ENCODE peak calls at places on chromosomes 2 and 18, in six cellular contexts. One of them, this sample, is unnamed.

GRCh38 chr18:69567813-69568488 is 167.3 kb downstream of the DOK6 start:
- DNase-seq in left ventricle myocardium inferior: no peak
- DNase-seq in naive thymus-derived CD4-positive, alpha-beta T cell: peak
- DNase-seq in heart right ventricle: no peak
- DNase-seq in lung: no peak
- DNase-seq in mesendoderm: peak
- DNase-seq in this sample: no peak

GRCh38 chr2:134391751-134392160 is 137.9 kb downstream of the MGAT5 start:
- DNase-seq in naive thymus-derived CD4-positive, alpha-beta T cell: no peak
- DNase-seq in lung: no peak
- DNase-seq in left ventricle myocardium inferior: no peak
- DNase-seq in heart right ventricle: no peak
- DNase-seq in mesendoderm: no peak
- DNase-seq in this sample: no peak

GRCh38 chr2:113228991-113229716 is 49.6 kb downstream of the PAX8 start:
- DNase-seq in lung: no peak
- DNase-seq in naive thymus-derived CD4-positive, alpha-beta T cell: no peak
- DNase-seq in left ventricle myocardium inferior: no peak
- DNase-seq in mesendoderm: no peak
- DNase-seq in heart right ventricle: no peak
- DNase-seq in this sample: no peak

GRCh38 chr18:32911660-32912284 is 138.9 kb upstream of the KLHL14 start:
- DNase-seq in left ventricle myocardium inferior: no peak
- DNase-seq in lung: no peak
- DNase-seq in mesendoderm: no peak
- DNase-seq in naive thymus-derived CD4-positive, alpha-beta T cell: no peak
- DNase-seq in heart right ventricle: no peak
- DNase-seq in this sample: no peak

GRCh38 chr2:173037245-173038106 is 38.2 kb upstream of the MAP3K20 start:
- DNase-seq in naive thymus-derived CD4-positive, alpha-beta T cell: no peak
- DNase-seq in heart right ventricle: peak
- DNase-seq in lung: peak
- DNase-seq in left ventricle myocardium inferior: peak
- DNase-seq in mesendoderm: no peak
- DNase-seq in this sample: no peak

GRCh38 chr2:215667544-215668243 is 231.8 kb upstream of the FN1 start:
- DNase-seq in left ventricle myocardium inferior: no peak
- DNase-seq in naive thymus-derived CD4-positive, alpha-beta T cell: no peak
- DNase-seq in lung: no peak
- DNase-seq in mesendoderm: no peak
- DNase-seq in heart right ventricle: no peak
- DNase-seq in this sample: no peak

GRCh38 chr2:96501886-96502810 is 3.0 kb downstream of the NEURL3 start:
- DNase-seq in mesendoderm: no peak
- DNase-seq in left ventricle myocardium inferior: no peak
- DNase-seq in heart right ventricle: no peak
- DNase-seq in lung: no peak
- DNase-seq in naive thymus-derived CD4-positive, alpha-beta T cell: no peak
- DNase-seq in this sample: no peak

GRCh38 chr18:63775166-63775730 is at the start of gene SERPINB7:
- DNase-seq in mesendoderm: no peak
- DNase-seq in left ventricle myocardium inferior: no peak
- DNase-seq in lung: no peak
- DNase-seq in naive thymus-derived CD4-positive, alpha-beta T cell: no peak
- DNase-seq in heart right ventricle: no peak
- DNase-seq in this sample: no peak

GRCh38 chr18:8757598-8757997 is 52.2 kb downstream of the MTCL1 start:
- DNase-seq in lung: no peak
- DNase-seq in heart right ventricle: no peak
- DNase-seq in mesendoderm: no peak
- DNase-seq in left ventricle myocardium inferior: no peak
- DNase-seq in naive thymus-derived CD4-positive, alpha-beta T cell: no peak
- DNase-seq in this sample: no peak

GRCh38 chr2:241154915-241155314 is 4.6 kb downstream of the PPP1R7 start:
- DNase-seq in naive thymus-derived CD4-positive, alpha-beta T cell: no peak
- DNase-seq in left ventricle myocardium inferior: no peak
- DNase-seq in mesendoderm: no peak
- DNase-seq in lung: no peak
- DNase-seq in heart right ventricle: no peak
- DNase-seq in this sample: no peak

GRCh38 chr2:148745151-148745851 is 100.8 kb downstream of the EPC2 start:
- DNase-seq in left ventricle myocardium inferior: no peak
- DNase-seq in heart right ventricle: no peak
- DNase-seq in naive thymus-derived CD4-positive, alpha-beta T cell: no peak
- DNase-seq in lung: no peak
- DNase-seq in mesendoderm: peak
- DNase-seq in this sample: no peak

GRCh38 chr2:202038471-202039277 is 5.0 kb downstream of the FZD7 start:
- DNase-seq in heart right ventricle: no peak
- DNase-seq in lung: no peak
- DNase-seq in left ventricle myocardium inferior: peak
- DNase-seq in mesendoderm: peak
- DNase-seq in naive thymus-derived CD4-positive, alpha-beta T cell: no peak
- DNase-seq in this sample: no peak

GRCh38 chr2:224160917-224161316 is 121.8 kb upstream of the SERPINE2 start:
- DNase-seq in left ventricle myocardium inferior: peak
- DNase-seq in mesendoderm: no peak
- DNase-seq in lung: no peak
- DNase-seq in naive thymus-derived CD4-positive, alpha-beta T cell: no peak
- DNase-seq in heart right ventricle: peak
- DNase-seq in this sample: no peak

GRCh38 chr18:21289843-21290242 is 47.8 kb downstream of the GREB1L start:
- DNase-seq in naive thymus-derived CD4-positive, alpha-beta T cell: no peak
- DNase-seq in heart right ventricle: no peak
- DNase-seq in left ventricle myocardium inferior: no peak
- DNase-seq in lung: no peak
- DNase-seq in mesendoderm: no peak
- DNase-seq in this sample: no peak

GRCh38 chr2:126894585-126895182 is 4.0 kb upstream of the TEX51 start:
- DNase-seq in naive thymus-derived CD4-positive, alpha-beta T cell: no peak
- DNase-seq in lung: no peak
- DNase-seq in heart right ventricle: no peak
- DNase-seq in mesendoderm: no peak
- DNase-seq in left ventricle myocardium inferior: no peak
- DNase-seq in this sample: no peak

GRCh38 chr2:162123806-162124758 is 28.0 kb downstream of the GCG start:
- DNase-seq in left ventricle myocardium inferior: no peak
- DNase-seq in naive thymus-derived CD4-positive, alpha-beta T cell: peak
- DNase-seq in lung: no peak
- DNase-seq in mesendoderm: peak
- DNase-seq in heart right ventricle: no peak
- DNase-seq in this sample: peak

GRCh38 chr2:105858868-105859693 is 114.4 kb downstream of the NCK2 start:
- DNase-seq in left ventricle myocardium inferior: no peak
- DNase-seq in naive thymus-derived CD4-positive, alpha-beta T cell: no peak
- DNase-seq in lung: no peak
- DNase-seq in mesendoderm: no peak
- DNase-seq in heart right ventricle: no peak
- DNase-seq in this sample: no peak

GRCh38 chr2:98702127-98702802 is 28.7 kb downstream of the MGAT4A start:
- DNase-seq in left ventricle myocardium inferior: peak
- DNase-seq in naive thymus-derived CD4-positive, alpha-beta T cell: no peak
- DNase-seq in mesendoderm: no peak
- DNase-seq in lung: no peak
- DNase-seq in heart right ventricle: peak
- DNase-seq in this sample: no peak
- H3K4me3 ChIP-seq in left ventricle myocardium inferior: peak
- H3K4me3 ChIP-seq in naive thymus-derived CD4-positive, alpha-beta T cell: no peak
- H3K4me3 ChIP-seq in mesendoderm: no peak
- H3K4me3 ChIP-seq in lung: no peak
- H3K4me3 ChIP-seq in heart right ventricle: no peak
- H3K4me3 ChIP-seq in this sample: no peak

GRCh38 chr2:182432051-182432450 is 5.2 kb upstream of the PDE1A start:
- DNase-seq in left ventricle myocardium inferior: no peak
- DNase-seq in mesendoderm: no peak
- DNase-seq in naive thymus-derived CD4-positive, alpha-beta T cell: no peak
- DNase-seq in heart right ventricle: no peak
- DNase-seq in lung: no peak
- DNase-seq in this sample: no peak

GRCh38 chr2:182422864-182423263 is 4.0 kb downstream of the PDE1A start:
- DNase-seq in heart right ventricle: no peak
- DNase-seq in mesendoderm: no peak
- DNase-seq in naive thymus-derived CD4-positive, alpha-beta T cell: no peak
- DNase-seq in left ventricle myocardium inferior: no peak
- DNase-seq in lung: no peak
- DNase-seq in this sample: no peak

GRCh38 chr2:182426082-182426914 is 538 bp downstream of the PDE1A start:
- DNase-seq in lung: no peak
- DNase-seq in heart right ventricle: no peak
- DNase-seq in naive thymus-derived CD4-positive, alpha-beta T cell: no peak
- DNase-seq in left ventricle myocardium inferior: no peak
- DNase-seq in mesendoderm: no peak
- DNase-seq in this sample: no peak

DNA sequence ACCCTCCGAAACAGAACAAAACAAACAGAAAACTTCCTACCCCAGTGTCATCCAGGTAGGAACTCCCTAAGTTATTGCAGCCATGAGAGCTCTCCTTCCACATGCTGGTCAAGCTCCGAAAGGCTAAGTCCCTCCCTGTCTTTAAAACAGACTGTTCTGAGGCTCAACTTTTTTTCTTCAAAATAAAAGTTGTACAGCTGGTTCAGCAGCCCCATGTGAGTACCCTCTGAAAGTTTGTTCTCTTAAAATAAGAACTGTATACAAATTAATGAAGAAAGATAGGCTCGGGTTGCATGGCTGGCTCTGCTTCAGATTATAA is at the start of gene PDE1A:
- DNase-seq in mesendoderm: no peak
- DNase-seq in lung: no peak
- DNase-seq in heart right ventricle: peak
- DNase-seq in left ventricle myocardium inferior: no peak
- DNase-seq in naive thymus-derived CD4-positive, alpha-beta T cell: no peak
- DNase-seq in this sample: no peak
- H3K4me3 ChIP-seq in mesendoderm: no peak
- H3K4me3 ChIP-seq in lung: no peak
- H3K4me3 ChIP-seq in heart right ventricle: peak
- H3K4me3 ChIP-seq in left ventricle myocardium inferior: peak
- H3K4me3 ChIP-seq in naive thymus-derived CD4-positive, alpha-beta T cell: no peak
- H3K4me3 ChIP-seq in this sample: no peak

DNA sequence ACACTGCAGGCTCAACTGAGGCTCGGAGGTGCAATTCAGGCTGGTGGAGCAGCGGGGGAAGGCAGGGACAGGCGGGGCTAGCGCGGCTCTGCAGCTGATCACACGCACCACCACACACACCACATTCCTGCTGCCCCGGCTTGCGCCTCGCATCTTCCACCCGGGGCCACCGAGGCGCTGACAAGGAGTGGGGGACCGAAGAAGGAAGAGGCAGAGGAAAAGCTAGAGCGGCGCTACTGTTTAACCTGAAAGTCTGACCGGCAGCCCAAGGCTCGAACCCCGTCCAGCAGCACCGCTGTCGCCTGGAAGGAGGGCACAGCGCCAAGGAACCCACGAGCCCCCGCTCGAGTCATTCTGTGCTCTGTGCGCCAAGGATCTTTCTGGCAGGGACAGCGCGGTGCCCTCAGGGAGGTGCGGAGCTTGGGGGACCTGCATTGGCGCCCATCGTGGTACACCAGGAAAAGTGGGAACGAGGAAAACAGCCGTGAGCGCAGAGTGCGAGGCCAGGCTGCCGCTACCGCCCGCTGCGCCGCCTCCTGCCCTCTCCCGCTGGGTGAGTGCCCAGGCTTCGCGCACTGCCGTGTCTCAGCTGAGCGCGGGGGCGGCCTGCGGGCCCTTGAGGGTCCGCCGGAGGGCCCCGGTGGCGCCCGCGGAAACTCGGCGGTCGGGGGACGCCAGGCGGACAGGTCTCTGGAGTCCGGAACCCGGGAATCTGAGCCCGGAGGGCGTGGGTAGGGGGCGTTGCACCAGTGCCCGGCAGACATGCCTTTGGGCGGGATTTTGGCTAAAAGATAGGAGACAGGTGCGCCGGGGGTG is 865 bp upstream of the KCNJ3 start:
- DNase-seq in mesendoderm: peak
- DNase-seq in lung: no peak
- DNase-seq in naive thymus-derived CD4-positive, alpha-beta T cell: no peak
- DNase-seq in heart right ventricle: no peak
- DNase-seq in left ventricle myocardium inferior: no peak
- DNase-seq in this sample: no peak
- H3K4me3 ChIP-seq in mesendoderm: peak
- H3K4me3 ChIP-seq in lung: peak
- H3K4me3 ChIP-seq in naive thymus-derived CD4-positive, alpha-beta T cell: no peak
- H3K4me3 ChIP-seq in heart right ventricle: peak
- H3K4me3 ChIP-seq in left ventricle myocardium inferior: peak
- H3K4me3 ChIP-seq in this sample: no peak

GRCh38 chr2:25824216-25824615 is 54.1 kb downstream of the ASXL2 start:
- DNase-seq in naive thymus-derived CD4-positive, alpha-beta T cell: no peak
- DNase-seq in mesendoderm: no peak
- DNase-seq in heart right ventricle: no peak
- DNase-seq in lung: no peak
- DNase-seq in left ventricle myocardium inferior: no peak
- DNase-seq in this sample: no peak

GRCh38 chr2:25821225-25822056 is 56.8 kb downstream of the ASXL2 start:
- DNase-seq in lung: no peak
- DNase-seq in naive thymus-derived CD4-positive, alpha-beta T cell: no peak
- DNase-seq in left ventricle myocardium inferior: no peak
- DNase-seq in heart right ventricle: no peak
- DNase-seq in mesendoderm: no peak
- DNase-seq in this sample: no peak

GRCh38 chr2:25824718-25825117 is 53.6 kb downstream of the ASXL2 start:
- DNase-seq in mesendoderm: no peak
- DNase-seq in naive thymus-derived CD4-positive, alpha-beta T cell: no peak
- DNase-seq in lung: no peak
- DNase-seq in heart right ventricle: no peak
- DNase-seq in left ventricle myocardium inferior: no peak
- DNase-seq in this sample: no peak

GRCh38 chr2:25825238-25825637 is 53.0 kb downstream of the ASXL2 start:
- DNase-seq in lung: no peak
- DNase-seq in left ventricle myocardium inferior: no peak
- DNase-seq in heart right ventricle: no peak
- DNase-seq in naive thymus-derived CD4-positive, alpha-beta T cell: peak
- DNase-seq in mesendoderm: no peak
- DNase-seq in this sample: peak

DNA sequence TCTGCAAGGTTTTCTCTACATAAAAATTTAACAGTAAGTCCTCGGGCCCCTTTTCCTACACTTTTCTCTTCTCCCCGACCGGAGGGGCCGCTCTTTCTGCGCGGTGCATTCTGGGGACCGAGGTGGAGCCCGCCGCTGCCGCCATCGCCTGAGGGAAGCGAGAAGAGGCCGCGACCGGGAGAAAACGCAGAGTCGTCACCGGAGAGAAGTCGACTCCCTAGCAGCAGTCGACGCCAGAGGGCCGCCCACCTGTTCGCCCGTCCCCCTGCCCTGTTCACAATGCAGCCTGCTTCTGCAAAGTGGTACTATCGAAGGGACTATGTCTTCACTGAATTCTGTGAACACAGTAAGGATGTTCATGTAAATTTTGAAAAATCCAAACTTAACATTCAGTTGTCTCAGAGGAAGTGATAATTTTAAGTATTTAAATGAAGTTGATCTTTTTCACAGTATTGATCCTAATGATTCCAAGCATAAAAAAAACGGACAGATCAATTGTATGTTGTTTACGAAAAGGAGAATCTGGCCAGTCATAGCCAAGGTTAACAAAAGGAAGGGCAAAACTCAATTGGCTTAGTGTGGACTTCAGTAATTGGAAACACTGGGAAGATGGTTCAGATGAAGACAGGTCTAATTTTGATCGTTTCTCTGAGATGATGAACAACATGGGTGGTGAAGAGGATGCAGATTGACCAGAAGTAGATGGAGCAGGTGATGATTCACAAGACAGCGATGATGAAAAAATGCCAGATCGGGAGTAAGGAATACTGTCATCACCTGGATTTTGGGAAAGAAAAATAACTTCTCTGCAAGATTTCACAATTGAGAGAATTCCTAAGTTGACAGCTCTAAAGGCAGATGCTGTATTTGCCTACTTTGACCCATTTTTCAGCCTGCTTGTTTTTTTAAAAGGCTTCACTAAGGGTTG is 55.8 kb downstream of the ASXL2 start:
- DNase-seq in lung: peak
- DNase-seq in heart right ventricle: peak
- DNase-seq in mesendoderm: peak
- DNase-seq in naive thymus-derived CD4-positive, alpha-beta T cell: peak
- DNase-seq in left ventricle myocardium inferior: peak
- DNase-seq in this sample: peak
- H3K4me3 ChIP-seq in lung: no peak
- H3K4me3 ChIP-seq in heart right ventricle: peak
- H3K4me3 ChIP-seq in mesendoderm: no peak
- H3K4me3 ChIP-seq in naive thymus-derived CD4-positive, alpha-beta T cell: peak
- H3K4me3 ChIP-seq in left ventricle myocardium inferior: peak
- H3K4me3 ChIP-seq in this sample: peak

This sample was measured in CD4-positive, CD25-positive, alpha-beta regulatory T cell.